ENCODE peak calls at places on chromosomes 5 and 9, in nine cellular contexts. O is nucleus accumbens; R is GM10248; S is MCF 10A; U is H7; D is foreskin fibroblast; K is stimulated activated CD8-positive, alpha-beta memory T cell treated with anti-CD3 and anti-CD28 coated beads, Interleukin-4, amount 100 ng/mL, for 24 hours; X is AG08396; L is GDM1. P is an unnamed sample.

GRCh38 chr9:129635099-129635803 is 6.7 kb downstream of the ASB6 start:
- DNase-seq in O (no peak), R (no peak), S (no peak), U (no peak), D (no peak), K (no peak), X (no peak), L (no peak), P (no peak)

GRCh38 chr5:133285583-133286021 is 233.8 kb downstream of the HSPA4 start:
- DNase-seq in O (no peak), R (no peak), S (peak; percentile 88), U (no peak), D (peak; percentile 15), K (no peak), X (peak; percentile 18), L (no peak), P (peak; percentile 96)

GRCh38 chr5:166493042-166493441 is 1798.4 kb upstream of the WWC1 start:
- DNase-seq in O (no peak), R (no peak), S (no peak), U (no peak), D (no peak), K (no peak), X (no peak), L (no peak), P (no peak)

GRCh38 chr9:72954431-72955420 is 1.9 kb upstream of the ALDH1A1 start:
- DNase-seq in O (no peak), R (no peak), S (no peak), U (no peak), D (peak; percentile 23), K (no peak), X (no peak), L (no peak), P (peak; percentile 15)

GRCh38 chr5:149777382-149777781 is 47.3 kb downstream of the PPARGC1B start:
- DNase-seq in O (no peak), R (no peak), S (no peak), U (peak; percentile 62), D (no peak), K (no peak), X (no peak), L (no peak), P (no peak)

GRCh38 chr5:145341842-145342241 is 493.3 kb downstream of the PRELID2 start:
- DNase-seq in O (no peak), R (no peak), S (peak; percentile 14), U (no peak), D (no peak), K (no peak), X (no peak), L (no peak), P (no peak)

GRCh38 chr9:10274156-10274555 is 338.6 kb downstream of the PTPRD start:
- DNase-seq in O (no peak), R (no peak), S (no peak), U (no peak), D (no peak), K (no peak), X (no peak), L (no peak), P (no peak)

GRCh38 chr9:19799784-19800183 is 10.9 kb upstream of the SLC24A2 start:
- DNase-seq in O (no peak), R (no peak), S (no peak), U (no peak), D (no peak), K (no peak), X (no peak), L (no peak), P (no peak)

P was measured in psoas muscle.